ENCODE peak calls at places on chromosomes 12 and 14, in five cellular contexts. One of them, this sample, is unnamed.

GRCh38 chr12:95006206-95006605 is 2.7 kb upstream of the NDUFA12 start:
- DNase-seq in trophoblast cell: no peak
- DNase-seq in neuronal stem cell: no peak
- DNase-seq in H1: no peak
- DNase-seq in H9: no peak
- DNase-seq in this sample: no peak

GRCh38 chr12:120687570-120688289 is 781 bp downstream of the MLEC start:
- DNase-seq in neuronal stem cell: no peak
- DNase-seq in H9: no peak
- DNase-seq in trophoblast cell: no peak
- DNase-seq in H1: no peak
- DNase-seq in this sample: peak

GRCh38 chr12:115916910-115917668 is 360.4 kb downstream of the MED13L start:
- DNase-seq in neuronal stem cell: peak
- DNase-seq in H9: peak
- DNase-seq in H1: peak
- DNase-seq in trophoblast cell: peak
- DNase-seq in this sample: no peak

GRCh38 chr12:108696111-108696995 is 35.0 kb downstream of the CORO1C start:
- DNase-seq in neuronal stem cell: no peak
- DNase-seq in H9: no peak
- DNase-seq in H1: no peak
- DNase-seq in trophoblast cell: peak
- DNase-seq in this sample: peak

GRCh38 chr14:67576216-67576615 is 23.9 kb downstream of the PIGH start:
- DNase-seq in H9: no peak
- DNase-seq in trophoblast cell: no peak
- DNase-seq in H1: no peak
- DNase-seq in neuronal stem cell: no peak
- DNase-seq in this sample: no peak

GRCh38 chr12:5648692-5649338 is 216.9 kb downstream of the NTF3 start:
- DNase-seq in trophoblast cell: no peak
- DNase-seq in H1: peak
- DNase-seq in H9: peak
- DNase-seq in neuronal stem cell: peak
- DNase-seq in this sample: peak

GRCh38 chr14:77071938-77072388 is 26.1 kb upstream of the CIPC start:
- DNase-seq in trophoblast cell: peak
- DNase-seq in H1: no peak
- DNase-seq in neuronal stem cell: no peak
- DNase-seq in H9: no peak
- DNase-seq in this sample: no peak

GRCh38 chr12:16329594-16329993 is 17.9 kb upstream of the MGST1 start:
- DNase-seq in H1: no peak
- DNase-seq in trophoblast cell: no peak
- DNase-seq in H9: no peak
- DNase-seq in neuronal stem cell: no peak
- DNase-seq in this sample: no peak

GRCh38 chr14:103444837-103445524 is 59.8 kb downstream of the MARK3 start:
- DNase-seq in H1: no peak
- DNase-seq in H9: no peak
- DNase-seq in trophoblast cell: peak
- DNase-seq in neuronal stem cell: no peak
- DNase-seq in this sample: peak

GRCh38 chr12:128314611-128315010 is 47.6 kb downstream of the TMEM132C start:
- DNase-seq in neuronal stem cell: no peak
- DNase-seq in H9: no peak
- DNase-seq in H1: no peak
- DNase-seq in trophoblast cell: no peak
- DNase-seq in this sample: no peak

GRCh38 chr14:105859717-105860614 is 333.6 kb downstream of the TMEM121 start:
- DNase-seq in neuronal stem cell: no peak
- DNase-seq in H1: no peak
- DNase-seq in trophoblast cell: no peak
- DNase-seq in H9: no peak
- DNase-seq in this sample: no peak

GRCh38 chr12:54411398-54412241 is 7.4 kb downstream of the ITGA5 start:
- DNase-seq in H1: no peak
- DNase-seq in trophoblast cell: peak
- DNase-seq in H9: peak
- DNase-seq in neuronal stem cell: no peak
- DNase-seq in this sample: peak

GRCh38 chr12:112419269-112420133 is 754 bp downstream of the PTPN11 start:
- DNase-seq in H9: peak
- DNase-seq in H1: no peak
- DNase-seq in neuronal stem cell: peak
- DNase-seq in trophoblast cell: peak
- DNase-seq in this sample: peak

GRCh38 chr14:95157987-95158712 is 821 bp upstream of the DICER1 start:
- DNase-seq in neuronal stem cell: no peak
- DNase-seq in H1: no peak
- DNase-seq in trophoblast cell: no peak
- DNase-seq in H9: peak
- DNase-seq in this sample: no peak

GRCh38 chr12:87848248-87848868 is 180.8 kb downstream of the C12orf50 start:
- DNase-seq in H1: no peak
- DNase-seq in neuronal stem cell: peak
- DNase-seq in trophoblast cell: peak
- DNase-seq in H9: no peak
- DNase-seq in this sample: peak

GRCh38 chr14:69370061-69370460 is 28.0 kb downstream of the ERH start:
- DNase-seq in trophoblast cell: no peak
- DNase-seq in H9: no peak
- DNase-seq in neuronal stem cell: no peak
- DNase-seq in H1: no peak
- DNase-seq in this sample: no peak

GRCh38 chr12:48334807-48335206 is 15.9 kb downstream of the ZNF641 start:
- DNase-seq in neuronal stem cell: no peak
- DNase-seq in H9: no peak
- DNase-seq in H1: no peak
- DNase-seq in trophoblast cell: no peak
- DNase-seq in this sample: no peak

GRCh38 chr12:22728989-22729388 is 104.0 kb downstream of the ETNK1 start:
- DNase-seq in H1: no peak
- DNase-seq in H9: no peak
- DNase-seq in neuronal stem cell: no peak
- DNase-seq in trophoblast cell: no peak
- DNase-seq in this sample: no peak

GRCh38 chr12:101719566-101719965 is 19.7 kb downstream of the SYCP3 start:
- DNase-seq in trophoblast cell: no peak
- DNase-seq in H1: no peak
- DNase-seq in neuronal stem cell: no peak
- DNase-seq in H9: no peak
- DNase-seq in this sample: no peak

GRCh38 chr12:25783566-25783965 is 174.9 kb upstream of the RASSF8 start:
- DNase-seq in trophoblast cell: no peak
- DNase-seq in neuronal stem cell: no peak
- DNase-seq in H9: no peak
- DNase-seq in H1: no peak
- DNase-seq in this sample: no peak

GRCh38 chr12:113932411-113933196 is 33.5 kb downstream of the RBM19 start:
- DNase-seq in H9: no peak
- DNase-seq in H1: no peak
- DNase-seq in trophoblast cell: no peak
- DNase-seq in neuronal stem cell: no peak
- DNase-seq in this sample: peak
- H2BK5ac ChIP-seq in H9: no peak
- H2BK5ac ChIP-seq in H1: no peak
- H2BK5ac ChIP-seq in trophoblast cell: no peak
- H2BK5ac ChIP-seq in neuronal stem cell: no peak
- H2BK5ac ChIP-seq in this sample: peak

DNA sequence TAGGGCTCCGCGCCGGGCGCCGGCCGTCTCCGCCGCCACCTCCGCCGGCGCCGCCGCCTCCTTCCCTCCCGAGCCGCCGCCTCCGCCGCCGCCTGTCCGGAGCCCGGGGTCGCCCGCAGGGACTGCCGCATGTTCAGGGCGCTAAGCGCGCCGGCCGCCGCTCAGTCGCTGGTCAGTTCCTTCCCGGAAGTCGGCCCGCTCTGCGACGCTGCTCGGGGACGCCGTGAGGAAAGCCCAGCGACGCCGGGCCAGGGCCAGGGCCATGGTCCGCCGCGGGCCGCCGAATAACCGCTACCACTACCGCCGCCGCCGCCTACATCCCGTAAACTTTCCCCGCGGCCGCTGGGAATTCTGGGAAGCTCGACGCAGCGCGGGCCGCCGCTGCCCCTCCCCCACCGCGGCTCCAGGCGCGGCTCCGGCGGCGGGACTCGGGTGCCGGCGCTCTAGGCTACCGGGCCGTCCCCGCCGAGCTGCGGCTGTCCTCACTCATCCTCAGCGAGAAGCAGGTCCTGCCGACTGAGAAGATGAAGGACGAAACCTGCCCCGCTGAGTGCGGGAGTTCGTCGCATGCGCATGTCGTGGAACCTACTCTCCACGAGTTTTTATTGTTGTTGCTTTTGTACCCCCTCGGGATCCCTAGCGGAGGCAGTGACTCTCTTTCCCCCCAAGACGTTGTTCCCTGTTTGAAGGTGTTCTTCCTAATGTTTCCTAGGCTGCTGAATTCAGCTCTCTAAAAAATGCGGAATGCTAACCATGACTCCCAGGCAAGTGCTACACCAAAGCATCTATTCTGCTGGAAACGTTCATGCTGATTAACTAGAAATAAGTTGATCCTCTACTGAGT is at the start of gene SAV1:
- DNase-seq in trophoblast cell: peak
- DNase-seq in H9: peak
- DNase-seq in neuronal stem cell: peak
- DNase-seq in H1: no peak
- DNase-seq in this sample: peak
- H2BK12ac ChIP-seq in trophoblast cell: peak
- H2BK12ac ChIP-seq in H9: no peak
- H2BK12ac ChIP-seq in neuronal stem cell: peak
- H2BK12ac ChIP-seq in H1: peak
- H2BK12ac ChIP-seq in this sample: peak

GRCh38 chr14:58722433-58722832 is 84.7 kb downstream of the DACT1 start:
- DNase-seq in H9: no peak
- DNase-seq in trophoblast cell: no peak
- DNase-seq in H1: no peak
- DNase-seq in neuronal stem cell: no peak
- DNase-seq in this sample: peak
- H3K14ac ChIP-seq in H9: no peak
- H3K14ac ChIP-seq in trophoblast cell: no peak
- H3K14ac ChIP-seq in H1: no peak
- H3K14ac ChIP-seq in neuronal stem cell: no peak
- H3K14ac ChIP-seq in this sample: no peak

DNA sequence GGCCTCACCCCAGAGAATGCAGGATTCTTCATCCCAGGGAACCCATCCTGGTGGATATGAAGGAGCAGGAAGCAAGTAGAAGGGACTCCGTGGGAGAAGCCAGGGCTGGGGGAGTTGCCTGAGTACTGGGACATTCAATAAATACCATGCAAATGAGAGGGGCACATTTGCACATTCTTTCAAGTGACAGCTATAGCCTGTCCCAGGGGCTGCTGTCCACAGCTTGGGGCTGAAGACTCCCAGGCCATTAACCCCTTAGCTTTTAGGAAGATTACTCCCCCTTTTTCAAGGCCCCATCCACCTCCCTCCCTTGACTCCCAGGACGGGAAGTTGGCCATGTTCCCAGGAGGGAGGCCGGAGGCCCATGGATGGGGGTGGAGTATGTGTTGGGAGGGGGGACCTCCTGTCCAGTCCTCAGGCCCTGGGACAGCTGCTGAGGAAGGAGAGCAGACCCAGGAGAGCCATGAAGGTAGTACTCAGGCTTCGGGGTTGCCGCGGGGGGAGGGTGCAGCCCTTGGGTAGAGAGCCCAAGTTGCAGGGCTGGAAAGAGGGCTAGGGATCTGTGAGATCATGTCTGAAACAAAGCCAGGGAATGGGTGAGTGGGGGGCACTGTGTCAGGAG is 974 bp upstream of the TNS2 start:
- DNase-seq in trophoblast cell: no peak
- DNase-seq in H1: no peak
- DNase-seq in H9: peak
- DNase-seq in neuronal stem cell: no peak
- DNase-seq in this sample: peak
- H2BK5ac ChIP-seq in trophoblast cell: no peak
- H2BK5ac ChIP-seq in H1: peak
- H2BK5ac ChIP-seq in H9: no peak
- H2BK5ac ChIP-seq in neuronal stem cell: no peak
- H2BK5ac ChIP-seq in this sample: peak

This sample was measured in mesenchymal stem cell.